ENCODE peak calls at places on chromosome 12, in six cellular contexts. A, L, W, X, E and H are unnamed samples.

GRCh38 chr12:4190376-4191063 is 83.0 kb upstream of the CCND2 start:
- DNase-seq in A (no peak), L (no peak), W (no peak), X (no peak), E (no peak), H (no peak)

GRCh38 chr12:108516511-108517275 is 1.6 kb downstream of the FICD start:
- DNase-seq in A (no peak), L (peak), W (no peak), X (no peak), E (no peak), H (no peak)

GRCh38 chr12:26153421-26154154 is 28.8 kb upstream of the BHLHE41 start:
- DNase-seq in A (no peak), L (peak), W (peak), X (peak), E (no peak), H (peak)

GRCh38 chr12:116155383-116155782 is 122.1 kb downstream of the MED13L start:
- DNase-seq in A (no peak), L (no peak), W (no peak), X (no peak), E (no peak), H (no peak)

GRCh38 chr12:93447555-93448265 is 6.0 kb upstream of the UBE2N start:
- DNase-seq in A (no peak), L (no peak), W (no peak), X (no peak), E (no peak), H (no peak)

GRCh38 chr12:132199101-132199500 is 54.8 kb downstream of the NOC4L start:
- DNase-seq in A (no peak), L (no peak), W (no peak), X (no peak), E (no peak), H (no peak)

GRCh38 chr12:32039341-32039740 is 67.3 kb upstream of the BICD1 start:
- DNase-seq in A (no peak), L (peak), W (peak), X (no peak), E (no peak), H (no peak)

GRCh38 chr12:87155616-87156015 is 873.6 kb downstream of the C12orf50 start:
- DNase-seq in A (no peak), L (peak), W (peak), X (no peak), E (no peak), H (no peak)

GRCh38 chr12:45170456-45171042 is 45.3 kb upstream of the ANO6 start:
- DNase-seq in A (peak), L (peak), W (peak), X (peak), E (no peak), H (no peak)

GRCh38 chr12:89334770-89335169 is 17.5 kb downstream of the DUSP6 start:
- DNase-seq in A (no peak), L (peak), W (peak), X (no peak), E (no peak), H (no peak)

GRCh38 chr12:100826323-100826722 is 31.7 kb downstream of the ANO4 start:
- DNase-seq in A (no peak), L (peak), W (peak), X (peak), E (no peak), H (peak)

DNA sequence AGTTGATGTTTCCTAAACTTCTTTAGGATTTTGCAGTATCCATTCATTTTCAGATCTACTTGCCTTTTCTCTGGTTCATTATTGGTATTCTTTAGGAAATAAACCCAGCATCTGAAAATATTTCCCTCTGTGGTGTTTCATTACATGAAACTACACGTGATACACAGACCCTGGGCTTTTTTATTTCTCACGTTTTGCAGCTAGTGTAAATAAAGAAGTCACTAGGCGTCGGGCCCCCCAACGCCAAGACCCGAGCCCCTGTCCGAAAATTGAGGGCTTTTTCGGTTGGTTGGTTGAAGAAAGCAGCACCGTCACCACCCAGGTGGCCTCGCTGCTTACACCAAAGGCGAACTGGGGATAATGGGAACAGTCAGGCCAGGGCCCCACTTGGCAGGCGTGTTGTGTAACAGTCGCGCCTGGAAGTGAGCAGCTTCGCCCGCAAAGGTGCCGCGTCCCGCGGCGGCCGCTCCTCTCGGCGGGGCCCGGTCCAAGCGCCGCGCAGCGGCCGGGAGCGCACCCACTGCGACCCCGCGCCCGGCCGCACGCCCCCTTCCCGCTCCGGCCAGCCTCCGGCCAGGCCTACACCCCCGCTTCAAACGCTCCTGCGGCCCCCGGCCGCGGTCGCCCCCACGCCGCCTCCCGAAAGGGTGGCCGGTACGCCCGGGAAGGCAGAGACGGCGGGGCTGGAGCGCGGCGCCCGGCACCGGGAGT is 1.2 kb downstream of the DUSP16 start:
- DNase-seq in A (peak), L (peak), W (peak), X (no peak), E (peak), H (no peak)
- TF ChIP-seq CTCF in A (no peak), L (peak), W (no peak), X (peak), E (no peak), H (no peak)

GRCh38 chr12:42631507-42631906 is 42.0 kb upstream of the PRICKLE1 start:
- DNase-seq in A (no peak), L (peak), W (peak), X (no peak), E (no peak), H (no peak)
- H3K4me3 ChIP-seq in A (no peak), L (no peak), W (no peak), X (no peak), E (no peak), H (no peak)

GRCh38 chr12:41264281-41264680 is 76.2 kb downstream of the PDZRN4 start:
- DNase-seq in A (no peak), L (peak), W (peak), X (no peak), E (no peak), H (no peak)
- TF ChIP-seq CTCF in A (peak), L (peak), W (no peak), X (peak), E (no peak), H (peak)

GRCh38 chr12:25051171-25051570 is 102.3 kb upstream of the BCAT1 start:
- DNase-seq in A (no peak), L (no peak), W (no peak), X (no peak), E (no peak), H (no peak)

GRCh38 chr12:25051583-25052190 is 102.8 kb upstream of the BCAT1 start:
- DNase-seq in A (no peak), L (no peak), W (no peak), X (no peak), E (peak), H (no peak)

GRCh38 chr12:25052191-25053020 is 103.5 kb upstream of the BCAT1 start:
- DNase-seq in A (no peak), L (peak), W (peak), X (no peak), E (no peak), H (no peak)

GRCh38 chr12:25054076-25054782 is 105.3 kb upstream of the BCAT1 start:
- DNase-seq in A (no peak), L (no peak), W (no peak), X (no peak), E (no peak), H (no peak)

DNA sequence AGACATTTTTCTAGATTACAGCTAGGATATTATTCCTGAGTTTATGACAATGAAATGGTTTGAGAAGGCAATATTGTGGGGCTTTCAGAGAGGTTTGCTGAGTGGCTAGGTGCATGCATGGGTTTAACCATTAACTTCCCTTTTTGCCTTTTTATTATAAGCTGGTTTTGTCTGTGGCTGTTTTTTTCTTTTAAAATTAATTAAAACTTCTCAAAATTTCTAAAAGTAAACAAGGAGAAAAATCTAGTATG is 104.0 kb upstream of the BCAT1 start:
- DNase-seq in A (no peak), L (no peak), W (no peak), X (no peak), E (no peak), H (no peak)
- H3K4me3 ChIP-seq in A (no peak), L (no peak), W (no peak), X (no peak), E (peak), H (no peak)

GRCh38 chr12:27840229-27840999 is 60.4 kb upstream of the MANSC4 start:
- DNase-seq in A (no peak), L (peak), W (peak), X (no peak), E (no peak), H (no peak)
- TF ChIP-seq CTCF in A (no peak), L (peak), W (peak), X (peak), E (no peak), H (peak)

DNA sequence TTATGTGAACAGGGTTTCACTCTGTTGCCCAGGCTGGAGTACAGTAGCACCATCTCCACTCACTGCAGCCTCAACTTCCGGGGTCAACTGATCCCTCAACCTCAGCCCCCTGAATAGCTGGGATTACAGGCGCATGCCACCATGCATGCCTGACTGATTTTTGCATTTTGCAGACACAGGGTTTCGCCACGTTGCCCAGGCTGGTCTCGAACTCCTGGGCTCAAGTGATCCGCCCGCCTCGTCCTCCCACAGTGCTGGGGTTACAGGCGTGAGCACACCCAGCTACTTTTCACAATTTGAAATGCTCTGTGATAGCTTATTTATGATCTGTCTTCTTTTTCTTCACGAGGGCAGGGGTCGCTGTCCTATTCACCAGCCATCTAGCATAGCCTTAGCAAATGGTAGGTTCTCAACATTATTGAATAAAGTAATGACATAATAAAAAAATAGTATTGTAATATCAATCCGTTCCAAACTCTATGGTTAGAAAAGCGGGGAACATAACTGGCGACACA is 484 bp upstream of the DDX47 start:
- DNase-seq in A (no peak), L (no peak), W (no peak), X (no peak), E (no peak), H (no peak)
- H3K4me3 ChIP-seq in A (no peak), L (no peak), W (no peak), X (no peak), E (no peak), H (no peak)

DNA sequence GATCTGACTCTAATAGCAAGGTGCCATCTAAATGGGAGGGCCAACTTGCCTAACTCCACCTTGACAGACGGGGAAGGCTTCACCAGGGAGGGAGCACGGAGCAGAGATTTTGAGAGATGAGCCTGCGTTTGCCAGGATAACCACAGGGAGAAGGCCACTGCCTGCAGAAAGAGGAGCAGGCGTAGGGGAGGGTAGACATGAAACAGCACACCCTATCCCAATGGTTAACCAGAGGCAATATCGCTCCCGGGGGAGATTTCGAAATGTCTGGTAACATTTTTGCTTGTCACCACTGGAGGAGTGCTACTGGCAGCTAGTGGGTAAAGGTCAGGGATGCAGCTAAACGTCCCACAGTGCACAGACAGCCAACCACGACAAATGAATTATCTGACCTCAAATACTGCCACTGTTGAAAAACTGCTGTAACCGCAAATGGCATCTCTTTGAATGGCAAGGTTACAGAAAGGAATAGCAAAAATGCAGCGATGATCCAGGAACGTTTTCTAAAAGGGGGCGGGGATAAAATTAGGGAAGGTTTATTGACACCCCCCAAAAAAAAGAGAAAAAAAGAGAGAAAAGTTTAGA is 126.0 kb upstream of the ATF7IP start:
- DNase-seq in A (no peak), L (peak), W (peak), X (no peak), E (no peak), H (no peak)
- TF ChIP-seq CTCF in A (no peak), L (no peak), W (no peak), X (no peak), E (no peak), H (no peak)

GRCh38 chr12:57112492-57113294 is 1.5 kb upstream of the STAT6 start:
- DNase-seq in A (no peak), L (no peak), W (no peak), X (no peak), E (no peak), H (no peak)
- H3K4me3 ChIP-seq in A (peak), L (peak), W (peak), X (peak), E (no peak), H (peak)

DNA sequence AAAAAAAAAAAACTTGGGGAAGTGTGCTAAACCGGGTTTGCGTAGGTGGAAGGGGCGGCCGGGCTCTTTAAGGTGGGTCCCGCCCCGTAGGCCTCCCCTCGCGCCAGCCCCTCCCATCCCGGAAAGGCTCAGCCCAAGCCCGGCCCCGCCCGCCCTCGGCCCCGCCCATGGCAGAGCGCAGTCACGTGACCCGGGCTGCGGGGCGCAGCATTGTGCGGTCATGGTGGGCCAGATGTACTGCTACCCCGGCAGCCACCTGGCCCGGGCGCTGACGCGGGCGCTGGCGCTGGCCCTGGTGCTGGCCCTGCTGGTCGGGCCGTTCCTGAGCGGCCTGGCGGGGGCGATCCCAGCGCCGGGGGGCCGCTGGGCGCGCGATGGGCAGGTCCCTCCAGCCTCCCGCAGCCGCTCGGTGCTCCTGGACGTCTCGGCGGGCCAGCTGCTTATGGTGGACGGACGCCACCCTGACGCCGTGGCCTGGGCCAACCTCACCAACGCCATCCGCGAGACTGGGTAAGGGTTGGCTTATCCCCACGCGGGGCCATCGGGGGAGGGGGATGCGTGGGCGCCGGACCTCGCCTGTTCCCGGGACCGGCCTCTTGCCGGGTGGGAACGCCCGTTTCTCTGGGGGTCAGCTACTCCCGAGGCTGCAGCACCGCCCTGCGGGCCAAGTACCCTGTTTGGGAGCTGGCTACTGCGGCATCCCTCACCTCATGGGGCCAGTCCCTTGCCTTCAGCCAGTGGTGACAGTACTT is at the start of gene PLBD2:
- DNase-seq in A (peak), L (peak), W (peak), X (peak), E (peak), H (peak)
- TF ChIP-seq CTCF in A (no peak), L (no peak), W (no peak), X (no peak), E (no peak), H (peak)

DNA sequence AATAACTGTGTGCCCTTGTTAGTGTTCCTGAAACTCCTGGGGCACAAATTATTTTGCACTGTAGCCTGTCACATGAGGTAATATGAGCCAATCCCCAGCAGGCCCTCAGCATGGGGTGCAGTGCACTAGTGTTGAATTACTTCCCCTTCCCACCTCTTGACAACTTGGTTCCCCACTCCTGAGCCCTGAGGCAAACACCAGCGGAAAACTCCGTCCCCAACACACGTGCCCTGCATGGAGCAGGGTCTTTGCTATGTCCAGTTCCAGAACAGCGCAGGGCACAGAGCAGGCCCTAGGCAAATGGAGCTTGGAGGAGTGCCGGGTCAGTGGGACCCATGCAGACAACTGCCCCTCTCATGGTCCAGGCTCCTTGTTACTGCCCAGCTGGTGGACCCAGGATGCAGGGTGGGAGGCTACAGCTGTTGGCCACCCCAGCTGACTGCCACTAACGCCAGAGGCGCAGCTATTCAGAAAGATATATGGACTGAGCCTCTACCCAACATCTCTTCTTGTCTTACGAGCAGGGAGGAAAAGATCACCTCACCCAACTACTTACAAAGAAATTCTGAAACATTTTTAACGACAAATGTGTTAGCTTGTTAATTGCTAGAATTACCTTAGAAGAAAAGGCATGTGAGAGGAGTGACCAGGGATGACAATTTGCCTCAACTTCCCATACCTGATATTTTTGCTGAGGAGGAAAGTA is 71.6 kb downstream of the NT5DC3 start:
- DNase-seq in A (peak), L (no peak), W (no peak), X (no peak), E (no peak), H (no peak)
- H3K4me3 ChIP-seq in A (no peak), L (no peak), W (no peak), X (no peak), E (no peak), H (no peak)